ENCODE peak calls at places on chromosomes 5 and 9, in ten cellular contexts. One of them, this sample, is unnamed.

GRCh38 chr9:125558453-125559084 is 148.4 kb downstream of the MAPKAP1 start:
- DNase-seq in Calu3: peak
- DNase-seq in tibial nerve: peak
- DNase-seq in adrenal gland: peak
- DNase-seq in progenitor cell of endocrine pancreas: peak
- DNase-seq in testis: peak
- DNase-seq in heart left ventricle: peak
- DNase-seq in astrocyte of the spinal cord: peak
- DNase-seq in AG04450: peak
- DNase-seq in PC-3: peak
- DNase-seq in this sample: peak

GRCh38 chr9:126148523-126148870 is 178.1 kb upstream of the MVB12B start:
- DNase-seq in tibial nerve: no peak
- DNase-seq in testis: peak
- DNase-seq in adrenal gland: no peak
- DNase-seq in Calu3: no peak
- DNase-seq in AG04450: no peak
- DNase-seq in PC-3: no peak
- DNase-seq in progenitor cell of endocrine pancreas: peak
- DNase-seq in heart left ventricle: no peak
- DNase-seq in astrocyte of the spinal cord: no peak
- DNase-seq in this sample: no peak

GRCh38 chr9:125099816-125100215 is 43.5 kb downstream of the SCAI start:
- DNase-seq in astrocyte of the spinal cord: no peak
- DNase-seq in testis: no peak
- DNase-seq in adrenal gland: no peak
- DNase-seq in progenitor cell of endocrine pancreas: no peak
- DNase-seq in heart left ventricle: no peak
- DNase-seq in PC-3: no peak
- DNase-seq in Calu3: no peak
- DNase-seq in tibial nerve: no peak
- DNase-seq in AG04450: no peak
- DNase-seq in this sample: no peak

GRCh38 chr9:130480673-130481072 is 35.9 kb downstream of the ASS1 start:
- DNase-seq in astrocyte of the spinal cord: no peak
- DNase-seq in AG04450: no peak
- DNase-seq in heart left ventricle: no peak
- DNase-seq in tibial nerve: no peak
- DNase-seq in Calu3: no peak
- DNase-seq in testis: no peak
- DNase-seq in PC-3: no peak
- DNase-seq in adrenal gland: no peak
- DNase-seq in progenitor cell of endocrine pancreas: no peak
- DNase-seq in this sample: peak

GRCh38 chr9:79692857-79693571 is 121.2 kb downstream of the TLE4 start:
- DNase-seq in AG04450: no peak
- DNase-seq in testis: no peak
- DNase-seq in Calu3: no peak
- DNase-seq in PC-3: no peak
- DNase-seq in adrenal gland: no peak
- DNase-seq in tibial nerve: no peak
- DNase-seq in astrocyte of the spinal cord: peak
- DNase-seq in heart left ventricle: no peak
- DNase-seq in progenitor cell of endocrine pancreas: no peak
- DNase-seq in this sample: no peak

GRCh38 chr5:6644841-6645240 is 11.6 kb downstream of the SRD5A1 start:
- DNase-seq in heart left ventricle: no peak
- DNase-seq in PC-3: no peak
- DNase-seq in testis: no peak
- DNase-seq in Calu3: no peak
- DNase-seq in adrenal gland: no peak
- DNase-seq in progenitor cell of endocrine pancreas: no peak
- DNase-seq in AG04450: no peak
- DNase-seq in tibial nerve: no peak
- DNase-seq in astrocyte of the spinal cord: peak
- DNase-seq in this sample: no peak

GRCh38 chr9:37956423-37956820 is 52.5 kb upstream of the SLC25A51 start:
- DNase-seq in PC-3: no peak
- DNase-seq in AG04450: no peak
- DNase-seq in Calu3: no peak
- DNase-seq in heart left ventricle: no peak
- DNase-seq in astrocyte of the spinal cord: no peak
- DNase-seq in adrenal gland: no peak
- DNase-seq in tibial nerve: no peak
- DNase-seq in testis: no peak
- DNase-seq in progenitor cell of endocrine pancreas: no peak
- DNase-seq in this sample: no peak

GRCh38 chr5:154300207-154300606 is 109.7 kb downstream of the GALNT10 start:
- DNase-seq in progenitor cell of endocrine pancreas: no peak
- DNase-seq in AG04450: no peak
- DNase-seq in testis: no peak
- DNase-seq in astrocyte of the spinal cord: no peak
- DNase-seq in Calu3: no peak
- DNase-seq in tibial nerve: no peak
- DNase-seq in adrenal gland: no peak
- DNase-seq in heart left ventricle: no peak
- DNase-seq in PC-3: no peak
- DNase-seq in this sample: no peak

GRCh38 chr5:149583394-149583793 is 2.1 kb downstream of the ARHGEF37 start:
- DNase-seq in testis: peak
- DNase-seq in heart left ventricle: no peak
- DNase-seq in PC-3: peak
- DNase-seq in tibial nerve: peak
- DNase-seq in Calu3: no peak
- DNase-seq in AG04450: no peak
- DNase-seq in astrocyte of the spinal cord: peak
- DNase-seq in progenitor cell of endocrine pancreas: no peak
- DNase-seq in adrenal gland: no peak
- DNase-seq in this sample: no peak

GRCh38 chr9:79080536-79080935 is 491.2 kb upstream of the TLE4 start:
- DNase-seq in PC-3: no peak
- DNase-seq in astrocyte of the spinal cord: no peak
- DNase-seq in tibial nerve: no peak
- DNase-seq in adrenal gland: no peak
- DNase-seq in testis: no peak
- DNase-seq in heart left ventricle: no peak
- DNase-seq in Calu3: no peak
- DNase-seq in AG04450: no peak
- DNase-seq in progenitor cell of endocrine pancreas: no peak
- DNase-seq in this sample: no peak

GRCh38 chr9:71861618-71862017 is 49.4 kb downstream of the ABHD17B start:
- DNase-seq in heart left ventricle: no peak
- DNase-seq in AG04450: no peak
- DNase-seq in testis: no peak
- DNase-seq in PC-3: no peak
- DNase-seq in progenitor cell of endocrine pancreas: no peak
- DNase-seq in Calu3: no peak
- DNase-seq in adrenal gland: no peak
- DNase-seq in tibial nerve: no peak
- DNase-seq in astrocyte of the spinal cord: no peak
- DNase-seq in this sample: no peak

GRCh38 chr9:124320062-124320973 is 62.6 kb downstream of the NEK6 start:
- DNase-seq in AG04450: peak
- DNase-seq in testis: peak
- DNase-seq in heart left ventricle: peak
- DNase-seq in progenitor cell of endocrine pancreas: peak
- DNase-seq in astrocyte of the spinal cord: peak
- DNase-seq in tibial nerve: peak
- DNase-seq in Calu3: peak
- DNase-seq in PC-3: peak
- DNase-seq in adrenal gland: peak
- DNase-seq in this sample: peak

GRCh38 chr9:37906312-37907239 is 2.6 kb upstream of the SLC25A51 start:
- DNase-seq in AG04450: no peak
- DNase-seq in heart left ventricle: no peak
- DNase-seq in Calu3: no peak
- DNase-seq in tibial nerve: no peak
- DNase-seq in testis: no peak
- DNase-seq in adrenal gland: no peak
- DNase-seq in astrocyte of the spinal cord: no peak
- DNase-seq in PC-3: no peak
- DNase-seq in progenitor cell of endocrine pancreas: no peak
- DNase-seq in this sample: no peak

DNA sequence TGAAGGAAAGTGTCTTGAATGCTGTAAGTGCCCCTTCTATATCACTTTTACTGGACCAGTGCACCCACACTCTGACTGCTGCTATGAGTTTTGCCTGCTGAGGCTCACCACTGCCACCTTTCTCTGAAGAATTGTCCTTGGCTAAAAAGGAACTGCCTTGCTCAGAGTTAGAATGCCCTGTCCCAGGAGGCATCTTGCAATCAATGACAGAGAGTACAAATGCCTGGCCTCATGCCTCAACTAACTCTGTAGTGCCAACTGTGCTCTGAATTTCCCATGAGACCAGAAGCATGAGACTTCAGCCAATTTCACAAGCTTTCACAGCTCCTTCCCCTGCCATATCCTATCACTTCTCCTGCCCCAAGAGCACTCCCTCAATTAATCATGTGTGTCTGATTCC is 569.7 kb downstream of the ZNF608 start:
- DNase-seq in astrocyte of the spinal cord: no peak
- DNase-seq in heart left ventricle: peak
- DNase-seq in progenitor cell of endocrine pancreas: no peak
- DNase-seq in testis: no peak
- DNase-seq in Calu3: no peak
- DNase-seq in AG04450: no peak
- DNase-seq in tibial nerve: no peak
- DNase-seq in PC-3: no peak
- DNase-seq in adrenal gland: peak
- DNase-seq in this sample: no peak
- TF ChIP-seq CTCF in astrocyte of the spinal cord: peak
- TF ChIP-seq CTCF in heart left ventricle: no peak
- TF ChIP-seq CTCF in progenitor cell of endocrine pancreas: no peak
- TF ChIP-seq CTCF in testis: no peak
- TF ChIP-seq CTCF in Calu3: no peak
- TF ChIP-seq CTCF in AG04450: no peak
- TF ChIP-seq CTCF in tibial nerve: no peak
- TF ChIP-seq CTCF in PC-3: no peak
- TF ChIP-seq CTCF in adrenal gland: no peak
- TF ChIP-seq CTCF in this sample: no peak

GRCh38 chr9:93801120-93801519 is 154.0 kb downstream of the BARX1 start:
- DNase-seq in PC-3: no peak
- DNase-seq in heart left ventricle: no peak
- DNase-seq in progenitor cell of endocrine pancreas: no peak
- DNase-seq in testis: no peak
- DNase-seq in tibial nerve: no peak
- DNase-seq in AG04450: no peak
- DNase-seq in adrenal gland: no peak
- DNase-seq in astrocyte of the spinal cord: no peak
- DNase-seq in Calu3: no peak
- DNase-seq in this sample: no peak

GRCh38 chr9:93807166-93808013 is 147.8 kb downstream of the BARX1 start:
- DNase-seq in testis: no peak
- DNase-seq in Calu3: no peak
- DNase-seq in astrocyte of the spinal cord: no peak
- DNase-seq in adrenal gland: no peak
- DNase-seq in progenitor cell of endocrine pancreas: no peak
- DNase-seq in AG04450: no peak
- DNase-seq in PC-3: no peak
- DNase-seq in heart left ventricle: no peak
- DNase-seq in tibial nerve: no peak
- DNase-seq in this sample: no peak

DNA sequence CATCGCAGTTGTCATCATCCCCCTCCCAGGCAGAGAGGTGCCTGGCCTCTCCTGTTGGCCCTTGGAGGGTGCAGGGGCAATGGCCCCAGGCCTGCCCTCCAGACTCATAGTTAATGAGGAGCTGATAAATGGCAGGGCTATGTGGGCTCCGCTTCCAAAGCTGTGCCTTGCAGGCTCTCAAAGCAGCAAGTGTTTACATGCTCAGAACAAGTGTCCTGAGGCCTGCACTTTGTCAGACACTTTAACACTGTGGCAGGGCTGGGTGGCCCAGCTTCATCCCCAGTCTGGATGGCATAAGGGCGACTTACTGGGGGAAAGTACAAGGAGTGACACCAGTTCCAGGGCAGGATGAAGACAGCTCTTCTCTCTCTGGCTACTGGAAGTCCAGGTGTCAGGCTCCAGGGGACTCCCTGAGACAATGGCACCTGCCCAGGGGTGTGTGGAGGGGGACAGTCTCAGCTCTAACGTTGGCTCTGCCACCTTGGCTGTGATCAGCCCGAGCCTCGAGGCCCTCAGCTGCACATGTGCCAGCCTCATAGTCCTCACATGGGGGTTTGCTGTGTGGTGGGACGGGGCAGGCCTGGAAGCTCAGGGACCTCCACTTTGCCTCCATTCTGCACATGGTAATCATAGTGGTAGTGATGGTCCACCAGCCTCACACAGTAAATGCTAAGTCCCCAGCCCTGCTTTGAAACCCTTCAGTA is 153.4 kb downstream of the BARX1 start:
- DNase-seq in astrocyte of the spinal cord: no peak
- DNase-seq in adrenal gland: no peak
- DNase-seq in testis: no peak
- DNase-seq in tibial nerve: no peak
- DNase-seq in AG04450: no peak
- DNase-seq in progenitor cell of endocrine pancreas: no peak
- DNase-seq in heart left ventricle: no peak
- DNase-seq in Calu3: no peak
- DNase-seq in PC-3: no peak
- DNase-seq in this sample: no peak
- TF ChIP-seq CTCF in astrocyte of the spinal cord: no peak
- TF ChIP-seq CTCF in adrenal gland: no peak
- TF ChIP-seq CTCF in testis: no peak
- TF ChIP-seq CTCF in tibial nerve: no peak
- TF ChIP-seq CTCF in AG04450: no peak
- TF ChIP-seq CTCF in progenitor cell of endocrine pancreas: no peak
- TF ChIP-seq CTCF in heart left ventricle: no peak
- TF ChIP-seq CTCF in Calu3: no peak
- TF ChIP-seq CTCF in PC-3: no peak
- TF ChIP-seq CTCF in this sample: no peak

GRCh38 chr5:170330568-170331054 is 33.0 kb upstream of the LCP2 start:
- DNase-seq in tibial nerve: no peak
- DNase-seq in progenitor cell of endocrine pancreas: no peak
- DNase-seq in astrocyte of the spinal cord: no peak
- DNase-seq in PC-3: no peak
- DNase-seq in Calu3: no peak
- DNase-seq in AG04450: no peak
- DNase-seq in adrenal gland: no peak
- DNase-seq in testis: no peak
- DNase-seq in heart left ventricle: no peak
- DNase-seq in this sample: no peak
- TF ChIP-seq CTCF in tibial nerve: no peak
- TF ChIP-seq CTCF in progenitor cell of endocrine pancreas: no peak
- TF ChIP-seq CTCF in astrocyte of the spinal cord: no peak
- TF ChIP-seq CTCF in PC-3: no peak
- TF ChIP-seq CTCF in Calu3: no peak
- TF ChIP-seq CTCF in AG04450: no peak
- TF ChIP-seq CTCF in adrenal gland: no peak
- TF ChIP-seq CTCF in testis: no peak
- TF ChIP-seq CTCF in heart left ventricle: no peak
- TF ChIP-seq CTCF in this sample: no peak

GRCh38 chr5:162852145-162852544 is 585.2 kb upstream of the CCNG1 start:
- DNase-seq in testis: no peak
- DNase-seq in astrocyte of the spinal cord: no peak
- DNase-seq in adrenal gland: no peak
- DNase-seq in heart left ventricle: no peak
- DNase-seq in PC-3: peak
- DNase-seq in tibial nerve: no peak
- DNase-seq in progenitor cell of endocrine pancreas: no peak
- DNase-seq in Calu3: no peak
- DNase-seq in AG04450: no peak
- DNase-seq in this sample: no peak
- TF ChIP-seq CTCF in testis: no peak
- TF ChIP-seq CTCF in astrocyte of the spinal cord: no peak
- TF ChIP-seq CTCF in adrenal gland: no peak
- TF ChIP-seq CTCF in heart left ventricle: no peak
- TF ChIP-seq CTCF in PC-3: peak
- TF ChIP-seq CTCF in tibial nerve: no peak
- TF ChIP-seq CTCF in progenitor cell of endocrine pancreas: no peak
- TF ChIP-seq CTCF in Calu3: no peak
- TF ChIP-seq CTCF in AG04450: no peak
- TF ChIP-seq CTCF in this sample: no peak

GRCh38 chr5:168291281-168291960 is at the start of gene WWC1:
- DNase-seq in PC-3: peak
- DNase-seq in testis: peak
- DNase-seq in astrocyte of the spinal cord: no peak
- DNase-seq in progenitor cell of endocrine pancreas: peak
- DNase-seq in heart left ventricle: no peak
- DNase-seq in adrenal gland: no peak
- DNase-seq in Calu3: peak
- DNase-seq in AG04450: no peak
- DNase-seq in tibial nerve: no peak
- DNase-seq in this sample: peak
- TF ChIP-seq CTCF in PC-3: peak
- TF ChIP-seq CTCF in testis: no peak
- TF ChIP-seq CTCF in astrocyte of the spinal cord: peak
- TF ChIP-seq CTCF in progenitor cell of endocrine pancreas: peak
- TF ChIP-seq CTCF in heart left ventricle: peak
- TF ChIP-seq CTCF in adrenal gland: no peak
- TF ChIP-seq CTCF in Calu3: peak
- TF ChIP-seq CTCF in AG04450: no peak
- TF ChIP-seq CTCF in tibial nerve: no peak
- TF ChIP-seq CTCF in this sample: no peak

This sample was measured in endothelial cell.